ENCODE peak calls at places on chromosomes 5 and 9, in five cellular contexts. One of them, this sample, is unnamed.

GRCh38 chr9:36064448-36065037 is 27.8 kb downstream of the RECK start:
- DNase-seq in A549: no peak
- DNase-seq in HepG2: no peak
- DNase-seq in HCT116: no peak
- DNase-seq in K562: no peak
- DNase-seq in this sample: no peak

GRCh38 chr9:6153425-6153824 is 62.2 kb upstream of the IL33 start:
- DNase-seq in K562: no peak
- DNase-seq in HCT116: no peak
- DNase-seq in HepG2: no peak
- DNase-seq in A549: peak; percentile 72
- DNase-seq in this sample: no peak

GRCh38 chr9:91465420-91465819 is 41.8 kb upstream of the NFIL3 start:
- DNase-seq in A549: no peak
- DNase-seq in K562: no peak
- DNase-seq in HepG2: no peak
- DNase-seq in HCT116: no peak
- DNase-seq in this sample: no peak

GRCh38 chr5:176744584-176744965 is 65.8 kb upstream of the UNC5A start:
- DNase-seq in K562: peak; percentile 28
- DNase-seq in HepG2: no peak
- DNase-seq in A549: no peak
- DNase-seq in HCT116: no peak
- DNase-seq in this sample: no peak

GRCh38 chr9:127919253-127919815 is 2.5 kb upstream of the ST6GALNAC4 start:
- DNase-seq in A549: peak; percentile 98
- DNase-seq in K562: peak; percentile 84
- DNase-seq in HCT116: peak; percentile 99
- DNase-seq in HepG2: peak; percentile 87
- DNase-seq in this sample: no peak

GRCh38 chr5:131361677-131362315 is 97.9 kb downstream of the CDC42SE2 start:
- DNase-seq in HCT116: no peak
- DNase-seq in A549: no peak
- DNase-seq in HepG2: no peak
- DNase-seq in K562: no peak
- DNase-seq in this sample: no peak

GRCh38 chr5:107654827-107655226 is 15.9 kb downstream of the EFNA5 start:
- DNase-seq in K562: no peak
- DNase-seq in A549: no peak
- DNase-seq in HepG2: no peak
- DNase-seq in HCT116: no peak
- DNase-seq in this sample: no peak

GRCh38 chr5:56279979-56280378 is 46.8 kb upstream of the ANKRD55 start:
- DNase-seq in HCT116: no peak
- DNase-seq in A549: peak; percentile 53
- DNase-seq in HepG2: peak; percentile 80
- DNase-seq in K562: no peak
- DNase-seq in this sample: no peak

GRCh38 chr5:2722901-2723300 is 28.6 kb downstream of the IRX2 start:
- DNase-seq in K562: no peak
- DNase-seq in A549: no peak
- DNase-seq in HCT116: no peak
- DNase-seq in HepG2: no peak
- DNase-seq in this sample: no peak

GRCh38 chr5:77847814-77848290 is 71.7 kb upstream of the TBCA start:
- DNase-seq in K562: no peak
- DNase-seq in HCT116: no peak
- DNase-seq in A549: no peak
- DNase-seq in HepG2: no peak
- DNase-seq in this sample: peak; percentile 74

GRCh38 chr5:81140942-81141341 is 92.2 kb upstream of the CKMT2 start:
- DNase-seq in HCT116: no peak
- DNase-seq in A549: no peak
- DNase-seq in K562: no peak
- DNase-seq in HepG2: no peak
- DNase-seq in this sample: no peak

GRCh38 chr5:147101654-147102053 is 133.2 kb upstream of the STK32A start:
- DNase-seq in K562: no peak
- DNase-seq in HCT116: no peak
- DNase-seq in HepG2: no peak
- DNase-seq in A549: no peak
- DNase-seq in this sample: no peak

GRCh38 chr5:72178910-72179815 is 71.9 kb downstream of the MAP1B start:
- DNase-seq in HepG2: no peak
- DNase-seq in K562: no peak
- DNase-seq in HCT116: peak; percentile 28
- DNase-seq in A549: peak; percentile 52
- DNase-seq in this sample: peak; percentile 20

GRCh38 chr5:178120661-178121357 is 7.5 kb downstream of the N4BP3 start:
- DNase-seq in HCT116: no peak
- DNase-seq in K562: peak; percentile 95
- DNase-seq in A549: peak; percentile 70
- DNase-seq in HepG2: peak; percentile 82
- DNase-seq in this sample: peak; percentile 83

GRCh38 chr5:170053896-170054295 is 51.8 kb upstream of the FOXI1 start:
- DNase-seq in HepG2: no peak
- DNase-seq in K562: no peak
- DNase-seq in HCT116: no peak
- DNase-seq in A549: no peak
- DNase-seq in this sample: no peak

GRCh38 chr5:173454764-173455598 is 126.8 kb upstream of the STC2 start:
- DNase-seq in K562: peak; percentile 74
- DNase-seq in A549: peak; percentile 93
- DNase-seq in HCT116: peak; percentile 95
- DNase-seq in HepG2: peak; percentile 62
- DNase-seq in this sample: no peak

GRCh38 chr5:25544652-25545249 is 900.0 kb upstream of the CDH10 start:
- DNase-seq in A549: peak; percentile 73
- DNase-seq in HepG2: peak; percentile 31
- DNase-seq in HCT116: peak; percentile 0
- DNase-seq in K562: peak; percentile 27
- DNase-seq in this sample: peak; percentile 57

GRCh38 chr9:28317706-28318210 is 744.5 kb upstream of the C9orf72 start:
- DNase-seq in K562: no peak
- DNase-seq in HepG2: no peak
- DNase-seq in A549: no peak
- DNase-seq in HCT116: no peak
- DNase-seq in this sample: no peak

GRCh38 chr5:157187046-157187754 is 6.6 kb downstream of the ITK start:
- DNase-seq in K562: no peak
- DNase-seq in HepG2: no peak
- DNase-seq in A549: no peak
- DNase-seq in HCT116: no peak
- DNase-seq in this sample: no peak

GRCh38 chr5:103218164-103218563 is 40.4 kb upstream of the MACIR start:
- DNase-seq in K562: no peak
- DNase-seq in HepG2: peak; percentile 9
- DNase-seq in HCT116: no peak
- DNase-seq in A549: peak; percentile 14
- DNase-seq in this sample: no peak

GRCh38 chr9:17219261-17219660 is 84.4 kb downstream of the CNTLN start:
- DNase-seq in HCT116: no peak
- DNase-seq in HepG2: no peak
- DNase-seq in A549: no peak
- DNase-seq in K562: no peak
- DNase-seq in this sample: no peak

GRCh38 chr5:112238473-112238872 is 180.6 kb downstream of the EPB41L4A start:
- DNase-seq in A549: peak; percentile 23
- DNase-seq in HCT116: no peak
- DNase-seq in K562: peak; percentile 6
- DNase-seq in HepG2: no peak
- DNase-seq in this sample: no peak

GRCh38 chr9:138007566-138008080 is 130.0 kb downstream of the CACNA1B start:
- DNase-seq in A549: no peak
- DNase-seq in K562: no peak
- DNase-seq in HepG2: no peak
- DNase-seq in HCT116: no peak
- DNase-seq in this sample: no peak

GRCh38 chr5:38462972-38463633 is 93.3 kb downstream of the LIFR start:
- DNase-seq in HepG2: no peak
- DNase-seq in HCT116: no peak
- DNase-seq in K562: no peak
- DNase-seq in A549: no peak
- DNase-seq in this sample: no peak

GRCh38 chr5:124918618-124919017 is 172.2 kb upstream of the ZNF608 start:
- DNase-seq in A549: no peak
- DNase-seq in HCT116: no peak
- DNase-seq in K562: no peak
- DNase-seq in HepG2: no peak
- DNase-seq in this sample: no peak

GRCh38 chr5:151622367-151623097 is 31.4 kb upstream of the FAT2 start:
- DNase-seq in HepG2: no peak
- DNase-seq in K562: no peak
- DNase-seq in HCT116: no peak
- DNase-seq in A549: no peak
- DNase-seq in this sample: no peak
- TF ChIP-seq MAX in HepG2: no peak
- TF ChIP-seq MAX in K562: no peak
- TF ChIP-seq MAX in HCT116: no peak
- TF ChIP-seq MAX in A549: no peak
- TF ChIP-seq MAX in this sample: no peak

DNA sequence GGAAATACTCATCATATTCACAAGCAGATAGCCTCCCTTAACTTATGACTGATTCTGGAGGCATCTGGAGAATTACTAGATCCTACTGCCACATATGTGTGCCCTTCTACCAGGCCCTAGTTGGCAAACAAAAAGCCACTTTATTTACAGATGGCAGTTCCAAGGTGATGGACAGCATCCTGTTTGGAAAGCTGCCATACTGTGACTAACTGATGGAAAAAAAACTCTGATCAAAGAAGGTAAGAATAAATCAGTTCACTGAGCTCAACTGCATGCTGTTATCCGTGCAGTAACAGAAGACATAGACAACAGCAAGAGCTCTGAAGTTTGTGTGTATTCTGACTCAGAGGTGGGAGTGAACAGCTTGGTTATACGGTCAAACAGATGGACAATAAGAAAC is 279.8 kb upstream of the POU5F2 start:
- DNase-seq in HCT116: peak; percentile 84
- DNase-seq in K562: no peak
- DNase-seq in A549: peak; percentile 91
- DNase-seq in HepG2: peak; percentile 73
- DNase-seq in this sample: no peak
- TF ChIP-seq MAX in HCT116: peak; percentile 56
- TF ChIP-seq MAX in K562: no peak
- TF ChIP-seq MAX in A549: peak; percentile 63
- TF ChIP-seq MAX in HepG2: no peak
- TF ChIP-seq MAX in this sample: no peak

DNA sequence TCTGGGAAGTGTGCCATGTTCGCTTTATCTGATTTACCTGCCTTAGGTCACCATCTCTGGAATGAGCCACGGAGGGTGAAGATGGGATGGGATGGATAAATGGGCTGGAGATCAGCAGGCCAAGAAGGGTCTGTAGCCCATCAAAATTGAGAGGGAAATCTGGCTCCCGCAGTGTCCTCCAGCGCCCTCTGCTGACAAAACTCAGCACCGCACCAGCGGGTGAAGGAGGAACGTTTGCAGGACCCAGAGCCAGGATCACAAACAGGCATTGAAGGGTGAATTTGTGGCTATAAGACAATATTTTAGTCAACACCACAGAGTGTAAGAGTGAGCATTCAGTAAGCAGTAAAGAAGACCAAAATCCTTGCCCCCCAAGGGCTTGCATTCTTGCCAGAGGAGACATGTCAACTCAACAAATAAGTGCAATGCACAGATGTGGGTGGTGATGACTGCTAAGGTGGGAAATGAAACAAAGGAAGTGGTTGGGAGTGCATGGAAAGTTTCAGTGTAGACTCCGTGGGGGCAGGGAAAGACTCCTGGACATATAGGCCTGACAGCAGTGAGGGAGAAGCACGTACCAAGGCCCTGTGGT is 124.4 kb downstream of the TENT4A start:
- DNase-seq in K562: peak; percentile 56
- DNase-seq in HepG2: no peak
- DNase-seq in A549: peak; percentile 8
- DNase-seq in HCT116: no peak
- DNase-seq in this sample: peak; percentile 64
- TF ChIP-seq MAX in K562: no peak
- TF ChIP-seq MAX in HepG2: no peak
- TF ChIP-seq MAX in A549: no peak
- TF ChIP-seq MAX in HCT116: no peak
- TF ChIP-seq MAX in this sample: no peak

GRCh38 chr9:131406567-131407436 is 12.9 kb downstream of the PRRC2B start:
- DNase-seq in A549: no peak
- DNase-seq in HCT116: no peak
- DNase-seq in K562: no peak
- DNase-seq in HepG2: no peak
- DNase-seq in this sample: no peak
- TF ChIP-seq MAX in A549: no peak
- TF ChIP-seq MAX in HCT116: no peak
- TF ChIP-seq MAX in K562: no peak
- TF ChIP-seq MAX in HepG2: no peak
- TF ChIP-seq MAX in this sample: no peak

GRCh38 chr9:125142560-125143376 is 560 bp downstream of the SCAI start:
- DNase-seq in HCT116: no peak
- DNase-seq in HepG2: no peak
- DNase-seq in K562: no peak
- DNase-seq in A549: no peak
- DNase-seq in this sample: peak; percentile 61
- TF ChIP-seq MAX in HCT116: no peak
- TF ChIP-seq MAX in HepG2: no peak
- TF ChIP-seq MAX in K562: no peak
- TF ChIP-seq MAX in A549: no peak
- TF ChIP-seq MAX in this sample: no peak

DNA sequence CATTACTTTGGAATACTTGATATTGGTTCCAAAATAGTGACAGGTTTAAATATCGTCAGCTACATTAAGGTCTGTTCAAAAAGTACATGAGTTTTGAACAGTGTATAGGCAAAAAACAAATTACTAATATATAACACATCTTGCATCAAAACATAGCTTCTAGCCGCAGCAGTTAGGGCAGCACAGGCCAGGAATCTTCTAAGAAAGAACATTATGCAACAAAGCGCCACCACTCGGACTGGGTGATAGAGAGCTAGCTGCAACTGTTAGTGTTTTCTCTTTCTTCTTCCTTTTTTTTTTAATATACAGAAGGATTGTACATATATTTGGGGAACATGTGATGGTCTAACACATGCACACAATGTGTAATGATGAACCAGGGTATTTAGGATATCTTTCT is 504.5 kb downstream of the NR2F1-AS1 start:
- DNase-seq in K562: no peak
- DNase-seq in A549: no peak
- DNase-seq in HepG2: no peak
- DNase-seq in HCT116: no peak
- DNase-seq in this sample: no peak
- TF ChIP-seq MAX in K562: no peak
- TF ChIP-seq MAX in A549: no peak
- TF ChIP-seq MAX in HepG2: no peak
- TF ChIP-seq MAX in HCT116: no peak
- TF ChIP-seq MAX in this sample: no peak

This sample was measured in WTC11.